ENCODE peak calls at places on chromosomes 7 and 10, in six cellular contexts. T, I, Z, R, P and B are unnamed samples.

GRCh38 chr7:117124585-117125220 is 171.4 kb downstream of the ST7 start:
- DNase-seq in I (peak), Z (no peak), P (no peak), R (peak), T (peak), B (peak)

GRCh38 chr7:111987115-111987826 is 218.9 kb downstream of the DOCK4 start:
- DNase-seq in I (peak), P (no peak), T (no peak), Z (no peak), R (no peak), B (no peak)

GRCh38 chr10:28842321-28842720 is 165.0 kb downstream of the BAMBI start:
- DNase-seq in P (no peak), Z (no peak), R (no peak), T (no peak), I (no peak), B (no peak)

GRCh38 chr10:10499839-10500238 is 517.8 kb upstream of the CELF2 start:
- DNase-seq in R (no peak), Z (no peak), P (no peak), I (no peak), T (no peak), B (no peak)

GRCh38 chr7:77606561-77606960 is 69.5 kb downstream of the PTPN12 start:
- DNase-seq in P (no peak), Z (no peak), R (no peak), T (no peak), I (no peak), B (no peak)

GRCh38 chr7:91420606-91421390 is 156.6 kb downstream of the FZD1 start:
- DNase-seq in R (no peak), P (no peak), I (no peak), T (no peak), Z (no peak), B (no peak)

GRCh38 chr10:4780782-4781181 is 45.2 kb upstream of the AKR1E2 start:
- DNase-seq in I (no peak), P (no peak), R (no peak), Z (no peak), T (no peak), B (no peak)

GRCh38 chr10:99353182-99353581 is 24.0 kb downstream of the CNNM1 start:
- DNase-seq in T (no peak), R (no peak), P (no peak), I (no peak), Z (no peak), B (no peak)

GRCh38 chr10:21257919-21258318 is 267.6 kb downstream of the SKIDA1 start:
- DNase-seq in R (no peak), Z (no peak), I (no peak), P (no peak), T (no peak), B (no peak)

GRCh38 chr10:2948127-2948854 is 119.1 kb upstream of the PFKP start:
- DNase-seq in Z (no peak), R (no peak), I (no peak), T (no peak), P (no peak), B (no peak)

GRCh38 chr7:100880645-100881044 is 5.7 kb downstream of the SRRT start:
- DNase-seq in P (no peak), T (no peak), R (no peak), Z (no peak), I (no peak), B (no peak)

GRCh38 chr10:77179015-77179695 is 458.5 kb downstream of the KCNMA1 start:
- DNase-seq in I (no peak), Z (no peak), P (no peak), R (no peak), T (no peak), B (no peak)

GRCh38 chr7:110534241-110534931 is 556.5 kb upstream of the LRRN3 start:
- DNase-seq in I (no peak), R (no peak), T (no peak), Z (no peak), P (no peak), B (no peak)

GRCh38 chr7:115799430-115799829 is 231.1 kb downstream of the TFEC start:
- DNase-seq in R (no peak), I (no peak), P (no peak), Z (no peak), T (no peak), B (no peak)

GRCh38 chr7:77796960-77797359 is 1.3 kb downstream of the TMEM60 start:
- DNase-seq in Z (no peak), P (no peak), I (no peak), T (no peak), R (no peak), B (no peak)

GRCh38 chr10:113680172-113681111 is 730 bp downstream of the CASP7 start:
- DNase-seq in P (no peak), Z (peak), R (peak), I (peak), T (peak), B (peak)

GRCh38 chr7:79176859-79177477 is 276.5 kb downstream of the MAGI2 start:
- DNase-seq in T (no peak), I (peak), R (no peak), Z (no peak), P (no peak), B (no peak)

GRCh38 chr7:9889557-9889956 is 1084.1 kb upstream of the PHF14 start:
- DNase-seq in Z (no peak), I (no peak), P (no peak), R (no peak), T (no peak), B (no peak)

GRCh38 chr7:132034748-132035416 is 478.5 kb upstream of the PODXL start:
- DNase-seq in P (no peak), I (no peak), Z (no peak), T (no peak), R (no peak), B (no peak)

GRCh38 chr7:158407581-158408331 is 179.9 kb downstream of the PTPRN2 start:
- DNase-seq in I (peak), P (no peak), T (no peak), R (no peak), Z (no peak), B (no peak)

GRCh38 chr10:132094581-132095234 is 29.0 kb downstream of the JAKMIP3 start:
- DNase-seq in R (no peak), P (no peak), I (no peak), Z (no peak), T (no peak), B (no peak)

GRCh38 chr7:17144313-17144712 is 154.1 kb upstream of the AHR start:
- DNase-seq in T (no peak), P (no peak), I (no peak), Z (peak), R (peak), B (no peak)

GRCh38 chr7:50733552-50733951 is 49.1 kb downstream of the GRB10 start:
- DNase-seq in I (no peak), P (no peak), T (no peak), Z (no peak), R (no peak), B (no peak)

GRCh38 chr7:144834516-144835165 is 1.2 kb downstream of the TPK1 start:
- DNase-seq in P (no peak), T (peak), R (peak), Z (no peak), I (peak), B (no peak)